ENCODE peak calls at places on chromosome 1, in four cellular contexts. One of them, this sample, is unnamed.

GRCh38 chr1:44217809-44218410 is 4.6 kb downstream of the DMAP1 start:
- DNase-seq in neuronal stem cell: peak; percentile 70
- DNase-seq in IMR-90: peak; percentile 62
- DNase-seq in H9: peak; percentile 82
- DNase-seq in this sample: peak; percentile 70

GRCh38 chr1:111139956-111140679 is at the start of the genes CEPT1 and DRAM2:
- DNase-seq in neuronal stem cell: peak; percentile 98
- DNase-seq in IMR-90: peak; percentile 96
- DNase-seq in H9: peak; percentile 97
- DNase-seq in this sample: peak; percentile 97

GRCh38 chr1:178713270-178713669 is 11.8 kb upstream of the RALGPS2 start:
- DNase-seq in neuronal stem cell: no peak
- DNase-seq in IMR-90: no peak
- DNase-seq in H9: no peak
- DNase-seq in this sample: peak; percentile 28

GRCh38 chr1:7265771-7266371 is 480.6 kb downstream of the CAMTA1 start:
- DNase-seq in neuronal stem cell: no peak
- DNase-seq in IMR-90: peak; percentile 97
- DNase-seq in H9: no peak
- DNase-seq in this sample: peak; percentile 88

GRCh38 chr1:21567241-21568005 is 58.2 kb downstream of the ALPL start:
- DNase-seq in neuronal stem cell: no peak
- DNase-seq in IMR-90: peak; percentile 92
- DNase-seq in H9: no peak
- DNase-seq in this sample: peak; percentile 64

GRCh38 chr1:54220004-54220811 is 20.2 kb downstream of the MRPL37 start:
- DNase-seq in neuronal stem cell: no peak
- DNase-seq in IMR-90: peak; percentile 45
- DNase-seq in H9: no peak
- DNase-seq in this sample: peak; percentile 79

GRCh38 chr1:9687120-9687875 is 35.8 kb downstream of the PIK3CD start:
- DNase-seq in neuronal stem cell: peak; percentile 66
- DNase-seq in IMR-90: peak; percentile 92
- DNase-seq in H9: peak; percentile 84
- DNase-seq in this sample: peak; percentile 87

GRCh38 chr1:53025034-53025777 is 36.8 kb upstream of the PODN start:
- DNase-seq in neuronal stem cell: no peak
- DNase-seq in IMR-90: peak; percentile 87
- DNase-seq in H9: no peak
- DNase-seq in this sample: peak; percentile 95

GRCh38 chr1:246769306-246769705 is 45.1 kb downstream of the SCCPDH start:
- DNase-seq in neuronal stem cell: no peak
- DNase-seq in IMR-90: peak; percentile 97
- DNase-seq in H9: no peak
- DNase-seq in this sample: no peak

GRCh38 chr1:50272923-50273322 is 150.3 kb downstream of the DMRTA2 start:
- DNase-seq in neuronal stem cell: no peak
- DNase-seq in IMR-90: no peak
- DNase-seq in H9: no peak
- DNase-seq in this sample: no peak

GRCh38 chr1:94081566-94082344 is 39.2 kb downstream of the ABCA4 start:
- DNase-seq in neuronal stem cell: no peak
- DNase-seq in IMR-90: peak; percentile 91
- DNase-seq in H9: no peak
- DNase-seq in this sample: peak; percentile 67

GRCh38 chr1:84300991-84301758 is at the start of gene SAMD13:
- DNase-seq in neuronal stem cell: no peak
- DNase-seq in IMR-90: peak; percentile 69
- DNase-seq in H9: no peak
- DNase-seq in this sample: peak; percentile 66

GRCh38 chr1:19860418-19860817 is 21.8 kb upstream of the OTUD3 start:
- DNase-seq in neuronal stem cell: no peak
- DNase-seq in IMR-90: no peak
- DNase-seq in H9: no peak
- DNase-seq in this sample: no peak

GRCh38 chr1:115641762-115642167 is at the start of gene VANGL1:
- DNase-seq in neuronal stem cell: peak; percentile 46
- DNase-seq in IMR-90: peak; percentile 49
- DNase-seq in H9: peak; percentile 66
- DNase-seq in this sample: peak; percentile 62
- H3K14ac ChIP-seq in neuronal stem cell: peak within 1 kb of the TSS; percentile 92
- H3K14ac ChIP-seq in IMR-90: peak within 1 kb of the TSS; percentile 38
- H3K14ac ChIP-seq in H9: peak within 1 kb of the TSS; percentile 59
- H3K14ac ChIP-seq in this sample: no peak within 1 kb of the TSS

GRCh38 chr1:161313554-161314200 is 504 bp upstream of the SDHC start:
- DNase-seq in neuronal stem cell: no peak
- DNase-seq in IMR-90: no peak
- DNase-seq in H9: no peak
- DNase-seq in this sample: no peak
- H2AFZ ChIP-seq in neuronal stem cell: peak overlapping the region; percentile 90
- H2AFZ ChIP-seq in IMR-90: peak overlapping the region; percentile 92
- H2AFZ ChIP-seq in H9: no peak overlapping the region
- H2AFZ ChIP-seq in this sample: no peak overlapping the region

GRCh38 chr1:155136728-155137127 is 1.1 kb downstream of the SLC50A1 start:
- DNase-seq in neuronal stem cell: no peak
- DNase-seq in IMR-90: no peak
- DNase-seq in H9: no peak
- DNase-seq in this sample: no peak
- H3K14ac ChIP-seq in neuronal stem cell: no peak overlapping the region
- H3K14ac ChIP-seq in IMR-90: peak overlapping the region; percentile 85
- H3K14ac ChIP-seq in H9: no peak overlapping the region
- H3K14ac ChIP-seq in this sample: peak overlapping the region; percentile 83

DNA sequence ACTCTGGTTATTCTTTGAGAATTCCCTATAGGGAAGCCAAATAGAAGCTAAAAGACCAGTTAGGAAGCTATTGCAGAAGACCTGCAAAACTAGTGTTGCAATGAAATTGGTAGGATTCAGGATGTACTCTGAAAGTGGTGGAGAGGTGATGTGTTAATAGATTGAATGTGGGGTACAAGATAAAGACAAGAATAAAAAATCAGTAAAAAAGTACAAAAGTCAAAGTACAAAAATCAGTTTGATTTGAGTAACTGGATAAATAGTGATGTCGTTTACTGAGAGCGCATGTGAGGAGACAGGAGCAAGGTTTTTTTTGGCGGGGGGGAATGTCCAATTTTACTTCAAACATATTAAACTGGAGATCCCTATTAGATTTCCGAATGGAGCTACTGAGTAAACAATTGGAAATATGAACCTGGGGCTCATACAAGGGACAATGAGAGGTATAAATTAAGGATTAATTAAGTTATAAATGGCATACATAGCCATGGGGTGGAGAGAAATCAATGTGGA is 2.5 kb upstream of the DCAF8 start:
- DNase-seq in neuronal stem cell: no peak
- DNase-seq in IMR-90: no peak
- DNase-seq in H9: no peak
- DNase-seq in this sample: no peak
- H2AFZ ChIP-seq in neuronal stem cell: no peak overlapping the region
- H2AFZ ChIP-seq in IMR-90: no peak overlapping the region
- H2AFZ ChIP-seq in H9: no peak overlapping the region
- H2AFZ ChIP-seq in this sample: no peak overlapping the region

GRCh38 chr1:202113690-202114300 is 8.9 kb upstream of the GPR37L1 start:
- DNase-seq in neuronal stem cell: no peak
- DNase-seq in IMR-90: no peak
- DNase-seq in H9: no peak
- DNase-seq in this sample: no peak

GRCh38 chr1:202110977-202111376 is 11.7 kb upstream of the GPR37L1 start:
- DNase-seq in neuronal stem cell: no peak
- DNase-seq in IMR-90: no peak
- DNase-seq in H9: no peak
- DNase-seq in this sample: no peak

GRCh38 chr1:202116287-202116686 is 6.4 kb upstream of the GPR37L1 start:
- DNase-seq in neuronal stem cell: no peak
- DNase-seq in IMR-90: no peak
- DNase-seq in H9: no peak
- DNase-seq in this sample: no peak

GRCh38 chr1:202117898-202118371 is 4.8 kb upstream of the GPR37L1 start:
- DNase-seq in neuronal stem cell: no peak
- DNase-seq in IMR-90: no peak
- DNase-seq in H9: no peak
- DNase-seq in this sample: no peak

GRCh38 chr1:202112864-202113689 is 9.6 kb upstream of the GPR37L1 start:
- DNase-seq in neuronal stem cell: no peak
- DNase-seq in IMR-90: peak; percentile 11
- DNase-seq in H9: no peak
- DNase-seq in this sample: peak; percentile 23
- H3K14ac ChIP-seq in neuronal stem cell: no peak overlapping the region
- H3K14ac ChIP-seq in IMR-90: no peak overlapping the region
- H3K14ac ChIP-seq in H9: no peak overlapping the region
- H3K14ac ChIP-seq in this sample: peak overlapping the region; percentile 63

DNA sequence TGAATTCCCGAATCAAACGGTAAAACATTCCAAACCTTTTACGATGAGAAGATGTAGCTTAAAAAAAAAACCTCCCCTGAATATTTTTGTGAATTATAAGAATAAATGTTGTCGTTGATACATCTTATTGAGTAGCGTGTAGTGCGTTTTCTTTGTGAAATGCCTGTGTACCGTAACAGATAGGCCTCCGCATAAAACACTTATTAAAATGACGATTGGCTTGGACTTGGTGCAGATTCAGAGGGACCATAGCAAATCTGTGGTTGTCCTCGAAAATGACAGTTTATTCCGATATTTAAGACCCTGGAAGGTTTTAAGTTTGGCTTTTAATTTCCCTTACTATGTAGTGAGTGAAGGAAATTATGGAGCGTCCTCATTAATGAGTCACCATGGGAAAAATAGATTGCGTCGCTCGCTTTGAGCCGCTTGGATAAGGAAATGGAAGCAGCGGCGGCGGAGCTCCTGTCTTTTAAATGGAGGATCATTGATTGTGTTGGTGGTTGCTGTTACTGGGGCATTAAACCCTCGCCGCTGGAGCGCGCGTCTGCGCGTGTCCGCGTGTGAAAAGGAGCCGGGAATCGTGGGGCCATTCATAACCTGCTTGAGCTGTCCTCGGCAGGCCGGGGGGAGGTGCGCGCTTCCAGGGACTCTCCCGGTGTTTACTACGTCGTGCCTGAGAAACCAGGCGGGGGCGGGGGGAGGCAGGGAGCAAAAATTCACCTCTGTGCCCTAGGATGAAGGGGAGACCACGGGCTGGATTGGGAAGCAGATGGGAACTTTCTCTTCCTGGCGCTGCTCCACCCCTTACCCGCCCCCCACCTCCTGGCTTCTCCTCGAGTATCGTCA is 1.6 kb downstream of the SPEN start:
- DNase-seq in neuronal stem cell: peak; percentile 88
- DNase-seq in IMR-90: peak; percentile 82
- DNase-seq in H9: peak; percentile 87
- DNase-seq in this sample: peak; percentile 96
- H2AFZ ChIP-seq in neuronal stem cell: peak overlapping the region; percentile 42
- H2AFZ ChIP-seq in IMR-90: peak overlapping the region; percentile 89
- H2AFZ ChIP-seq in H9: no peak overlapping the region
- H2AFZ ChIP-seq in this sample: no peak overlapping the region